ENCODE peak calls at places on chromosomes 3 and 15, in ten cellular contexts. One of them, this sample, is unnamed.

GRCh38 chr15:67707520-67708283 is 117.6 kb upstream of the SKOR1 start:
- DNase-seq in caudate nucleus: no peak
- DNase-seq in heart right ventricle: no peak
- DNase-seq in HFFc6: no peak
- DNase-seq in LoVo: no peak
- DNase-seq in H4: no peak
- DNase-seq in dermis microvascular lymphatic vessel endothelial cell: no peak
- DNase-seq in stimulated activated naive B cell treated with anti-CD40 and anti-IgM and Interleukin-4, amounts not matched to agents 10 μg/mL and 1 μg/mL and 100 μg/mL, for 72 hours: no peak
- DNase-seq in psoas muscle: no peak
- DNase-seq in renal cortical epithelial cell: no peak
- DNase-seq in this sample: no peak

GRCh38 chr3:187497037-187497436 is 128.9 kb downstream of the RTP4 start:
- DNase-seq in stimulated activated naive B cell treated with anti-CD40 and anti-IgM and Interleukin-4, amounts not matched to agents 10 μg/mL and 1 μg/mL and 100 μg/mL, for 72 hours: no peak
- DNase-seq in caudate nucleus: no peak
- DNase-seq in LoVo: no peak
- DNase-seq in H4: no peak
- DNase-seq in psoas muscle: no peak
- DNase-seq in renal cortical epithelial cell: no peak
- DNase-seq in dermis microvascular lymphatic vessel endothelial cell: no peak
- DNase-seq in HFFc6: no peak
- DNase-seq in heart right ventricle: no peak
- DNase-seq in this sample: no peak

GRCh38 chr15:35191783-35192182 is 106.7 kb upstream of the NANOGP8 start:
- DNase-seq in heart right ventricle: no peak
- DNase-seq in LoVo: no peak
- DNase-seq in HFFc6: no peak
- DNase-seq in dermis microvascular lymphatic vessel endothelial cell: no peak
- DNase-seq in H4: no peak
- DNase-seq in stimulated activated naive B cell treated with anti-CD40 and anti-IgM and Interleukin-4, amounts not matched to agents 10 μg/mL and 1 μg/mL and 100 μg/mL, for 72 hours: no peak
- DNase-seq in caudate nucleus: no peak
- DNase-seq in psoas muscle: no peak
- DNase-seq in renal cortical epithelial cell: no peak
- DNase-seq in this sample: no peak

GRCh38 chr15:73082719-73083275 is 30.5 kb downstream of the NEO1 start:
- DNase-seq in stimulated activated naive B cell treated with anti-CD40 and anti-IgM and Interleukin-4, amounts not matched to agents 10 μg/mL and 1 μg/mL and 100 μg/mL, for 72 hours: no peak
- DNase-seq in heart right ventricle: no peak
- DNase-seq in LoVo: no peak
- DNase-seq in renal cortical epithelial cell: peak; percentile 79
- DNase-seq in dermis microvascular lymphatic vessel endothelial cell: no peak
- DNase-seq in HFFc6: no peak
- DNase-seq in psoas muscle: no peak
- DNase-seq in caudate nucleus: no peak
- DNase-seq in H4: no peak
- DNase-seq in this sample: peak; percentile 22

GRCh38 chr3:105848821-105849220 is 20.0 kb downstream of the CBLB start:
- DNase-seq in psoas muscle: no peak
- DNase-seq in heart right ventricle: no peak
- DNase-seq in LoVo: no peak
- DNase-seq in H4: no peak
- DNase-seq in HFFc6: no peak
- DNase-seq in caudate nucleus: no peak
- DNase-seq in dermis microvascular lymphatic vessel endothelial cell: no peak
- DNase-seq in stimulated activated naive B cell treated with anti-CD40 and anti-IgM and Interleukin-4, amounts not matched to agents 10 μg/mL and 1 μg/mL and 100 μg/mL, for 72 hours: no peak
- DNase-seq in renal cortical epithelial cell: no peak
- DNase-seq in this sample: no peak

GRCh38 chr3:71962561-71963240 is 177.8 kb upstream of the PROK2 start:
- DNase-seq in renal cortical epithelial cell: no peak
- DNase-seq in psoas muscle: no peak
- DNase-seq in dermis microvascular lymphatic vessel endothelial cell: no peak
- DNase-seq in H4: peak; percentile 21
- DNase-seq in heart right ventricle: no peak
- DNase-seq in LoVo: no peak
- DNase-seq in HFFc6: peak; percentile 40
- DNase-seq in caudate nucleus: no peak
- DNase-seq in stimulated activated naive B cell treated with anti-CD40 and anti-IgM and Interleukin-4, amounts not matched to agents 10 μg/mL and 1 μg/mL and 100 μg/mL, for 72 hours: no peak
- DNase-seq in this sample: peak; percentile 29

GRCh38 chr3:72991522-72991921 is 5.1 kb upstream of the PPP4R2 start:
- DNase-seq in psoas muscle: no peak
- DNase-seq in heart right ventricle: no peak
- DNase-seq in dermis microvascular lymphatic vessel endothelial cell: no peak
- DNase-seq in caudate nucleus: no peak
- DNase-seq in renal cortical epithelial cell: no peak
- DNase-seq in stimulated activated naive B cell treated with anti-CD40 and anti-IgM and Interleukin-4, amounts not matched to agents 10 μg/mL and 1 μg/mL and 100 μg/mL, for 72 hours: no peak
- DNase-seq in HFFc6: no peak
- DNase-seq in H4: no peak
- DNase-seq in LoVo: no peak
- DNase-seq in this sample: no peak

GRCh38 chr3:98733055-98733777 is 29.9 kb upstream of the ST3GAL6 start:
- DNase-seq in psoas muscle: peak; percentile 32
- DNase-seq in stimulated activated naive B cell treated with anti-CD40 and anti-IgM and Interleukin-4, amounts not matched to agents 10 μg/mL and 1 μg/mL and 100 μg/mL, for 72 hours: no peak
- DNase-seq in dermis microvascular lymphatic vessel endothelial cell: no peak
- DNase-seq in caudate nucleus: peak; percentile 20
- DNase-seq in HFFc6: no peak
- DNase-seq in heart right ventricle: peak; percentile 38
- DNase-seq in LoVo: no peak
- DNase-seq in renal cortical epithelial cell: no peak
- DNase-seq in H4: no peak
- DNase-seq in this sample: peak; percentile 35

GRCh38 chr3:167109746-167110145 is 270.4 kb downstream of the ZBBX start:
- DNase-seq in stimulated activated naive B cell treated with anti-CD40 and anti-IgM and Interleukin-4, amounts not matched to agents 10 μg/mL and 1 μg/mL and 100 μg/mL, for 72 hours: no peak
- DNase-seq in HFFc6: no peak
- DNase-seq in heart right ventricle: no peak
- DNase-seq in H4: no peak
- DNase-seq in LoVo: no peak
- DNase-seq in caudate nucleus: no peak
- DNase-seq in dermis microvascular lymphatic vessel endothelial cell: no peak
- DNase-seq in psoas muscle: no peak
- DNase-seq in renal cortical epithelial cell: no peak
- DNase-seq in this sample: no peak

GRCh38 chr3:70049761-70050160 is 50.2 kb downstream of the SAMMSON start:
- DNase-seq in caudate nucleus: no peak
- DNase-seq in dermis microvascular lymphatic vessel endothelial cell: no peak
- DNase-seq in LoVo: no peak
- DNase-seq in renal cortical epithelial cell: peak; percentile 49
- DNase-seq in H4: peak; percentile 36
- DNase-seq in psoas muscle: no peak
- DNase-seq in heart right ventricle: no peak
- DNase-seq in stimulated activated naive B cell treated with anti-CD40 and anti-IgM and Interleukin-4, amounts not matched to agents 10 μg/mL and 1 μg/mL and 100 μg/mL, for 72 hours: no peak
- DNase-seq in HFFc6: peak; percentile 7
- DNase-seq in this sample: peak; percentile 19

GRCh38 chr3:29936054-29936453 is 655.2 kb downstream of the RBMS3 start:
- DNase-seq in HFFc6: no peak
- DNase-seq in LoVo: no peak
- DNase-seq in renal cortical epithelial cell: no peak
- DNase-seq in heart right ventricle: no peak
- DNase-seq in psoas muscle: no peak
- DNase-seq in dermis microvascular lymphatic vessel endothelial cell: no peak
- DNase-seq in H4: no peak
- DNase-seq in caudate nucleus: no peak
- DNase-seq in stimulated activated naive B cell treated with anti-CD40 and anti-IgM and Interleukin-4, amounts not matched to agents 10 μg/mL and 1 μg/mL and 100 μg/mL, for 72 hours: no peak
- DNase-seq in this sample: no peak

GRCh38 chr3:119677641-119677934 is 382 bp upstream of the COX17 start:
- DNase-seq in stimulated activated naive B cell treated with anti-CD40 and anti-IgM and Interleukin-4, amounts not matched to agents 10 μg/mL and 1 μg/mL and 100 μg/mL, for 72 hours: no peak
- DNase-seq in dermis microvascular lymphatic vessel endothelial cell: no peak
- DNase-seq in HFFc6: no peak
- DNase-seq in heart right ventricle: no peak
- DNase-seq in H4: no peak
- DNase-seq in LoVo: no peak
- DNase-seq in renal cortical epithelial cell: no peak
- DNase-seq in caudate nucleus: no peak
- DNase-seq in psoas muscle: no peak
- DNase-seq in this sample: no peak

GRCh38 chr3:53113293-53114010 is 16.8 kb downstream of the RFT1 start:
- DNase-seq in renal cortical epithelial cell: no peak
- DNase-seq in H4: no peak
- DNase-seq in psoas muscle: peak; percentile 42
- DNase-seq in heart right ventricle: peak; percentile 82
- DNase-seq in stimulated activated naive B cell treated with anti-CD40 and anti-IgM and Interleukin-4, amounts not matched to agents 10 μg/mL and 1 μg/mL and 100 μg/mL, for 72 hours: no peak
- DNase-seq in caudate nucleus: no peak
- DNase-seq in LoVo: no peak
- DNase-seq in HFFc6: no peak
- DNase-seq in dermis microvascular lymphatic vessel endothelial cell: no peak
- DNase-seq in this sample: no peak

GRCh38 chr15:31200735-31201151 is 99.2 kb upstream of the TRPM1 start:
- DNase-seq in H4: no peak
- DNase-seq in dermis microvascular lymphatic vessel endothelial cell: peak; percentile 36
- DNase-seq in caudate nucleus: no peak
- DNase-seq in psoas muscle: peak; percentile 65
- DNase-seq in stimulated activated naive B cell treated with anti-CD40 and anti-IgM and Interleukin-4, amounts not matched to agents 10 μg/mL and 1 μg/mL and 100 μg/mL, for 72 hours: peak; percentile 38
- DNase-seq in heart right ventricle: peak; percentile 83
- DNase-seq in HFFc6: peak; percentile 2
- DNase-seq in renal cortical epithelial cell: peak; percentile 63
- DNase-seq in LoVo: no peak
- DNase-seq in this sample: peak; percentile 55